ENCODE peak calls at places on chromosomes 7 and 10, in five cellular contexts. V is psoas muscle, Q is body of pancreas, X is neural crest cell, F is fibroblast of mammary gland. G is an unnamed sample.

GRCh38 chr7:85068796-85069195 is 118.1 kb downstream of the SEMA3D start:
- DNase-seq in V (no peak), F (peak; percentile 90), Q (no peak), X (no peak), G (peak; percentile 30)

GRCh38 chr7:2979276-2979675 is 64.4 kb downstream of the CARD11 start:
- DNase-seq in V (no peak), X (no peak), F (no peak), Q (no peak), G (no peak)

GRCh38 chr10:1620803-1621202 is 116.5 kb downstream of the ADARB2 start:
- DNase-seq in V (no peak), F (no peak), Q (no peak), X (no peak), G (peak; percentile 9)

GRCh38 chr7:100351657-100352058 is 6.3 kb upstream of the PILRB start:
- DNase-seq in X (no peak), V (no peak), F (no peak), Q (no peak), G (no peak)

GRCh38 chr7:23404546-23405239 is 65.6 kb downstream of the IGF2BP3 start:
- DNase-seq in X (no peak), V (no peak), Q (no peak), F (no peak), G (no peak)

GRCh38 chr7:108188724-108189123 is 58.6 kb upstream of the LAMB4 start:
- DNase-seq in Q (no peak), V (no peak), X (no peak), F (no peak), G (no peak)

GRCh38 chr10:45491061-45491460 is 117.0 kb downstream of the ALOX5 start:
- DNase-seq in X (no peak), F (no peak), Q (no peak), V (no peak), G (no peak)

GRCh38 chr7:919114-919442 is 35.4 kb downstream of the ADAP1 start:
- DNase-seq in F (no peak), V (no peak), Q (peak; percentile 9), X (no peak), G (no peak)

GRCh38 chr7:151389096-151389767 is 20.6 kb downstream of the WDR86 start:
- DNase-seq in F (no peak), X (no peak), Q (no peak), V (no peak), G (no peak)

GRCh38 chr10:77248104-77248503 is 389.5 kb downstream of the KCNMA1 start:
- DNase-seq in V (no peak), F (no peak), X (no peak), Q (no peak), G (no peak)

GRCh38 chr7:141992154-141992553 is 3.5 kb upstream of the MGAM start:
- DNase-seq in Q (no peak), F (peak; percentile 8), V (no peak), X (no peak), G (no peak)

GRCh38 chr7:64371116-64371515 is 57.4 kb downstream of the ZNF736 start:
- DNase-seq in V (no peak), X (no peak), Q (no peak), F (no peak), G (no peak)

DNA sequence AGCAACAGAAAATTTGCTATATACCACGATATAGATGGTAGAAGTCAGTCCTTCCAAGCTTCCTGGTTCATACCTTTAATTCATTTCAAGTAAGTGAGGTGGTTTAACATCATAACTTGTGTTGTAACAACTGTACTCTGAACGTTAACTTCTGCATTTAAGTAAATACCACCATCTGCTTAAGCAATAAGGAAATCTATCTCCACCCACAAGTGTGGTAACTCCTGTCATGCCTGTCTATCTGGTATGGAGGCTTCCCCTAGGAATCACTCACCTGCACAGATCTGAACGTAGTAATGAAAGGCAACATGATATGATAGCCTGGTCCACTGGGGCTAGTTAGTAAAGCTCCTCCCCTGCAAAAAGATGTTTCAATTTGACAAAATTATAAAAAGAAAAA is 2.3 kb downstream of the ERLIN1 start:
- DNase-seq in V (no peak), F (peak; percentile 44), X (no peak), Q (no peak), G (peak; percentile 63)
- TF ChIP-seq CTCF in V (no peak), F (no peak), X (no peak), Q (no peak), G (no peak)

GRCh38 chr10:66218258-66218657 is 707.6 kb upstream of the LRRTM3 start:
- DNase-seq in X (no peak), Q (no peak), F (no peak), V (no peak), G (no peak)
- TF ChIP-seq CTCF in X (no peak), Q (no peak), F (no peak), V (no peak), G (no peak)

GRCh38 chr10:34817054-34817453 is 2.0 kb upstream of the PARD3 start:
- DNase-seq in F (no peak), V (no peak), X (no peak), Q (no peak), G (no peak)

GRCh38 chr10:34817586-34817985 is 2.5 kb upstream of the PARD3 start:
- DNase-seq in F (no peak), X (no peak), Q (no peak), V (no peak), G (no peak)

GRCh38 chr10:34815174-34816066 is at the start of gene PARD3:
- DNase-seq in Q (peak; percentile 73), X (peak; percentile 54), F (peak; percentile 38), V (peak; percentile 75), G (peak; percentile 42)

GRCh38 chr10:34814228-34815173 is 595 bp downstream of the PARD3 start:
- DNase-seq in V (peak; percentile 48), X (peak; percentile 46), Q (peak; percentile 57), F (no peak), G (peak; percentile 33)

DNA sequence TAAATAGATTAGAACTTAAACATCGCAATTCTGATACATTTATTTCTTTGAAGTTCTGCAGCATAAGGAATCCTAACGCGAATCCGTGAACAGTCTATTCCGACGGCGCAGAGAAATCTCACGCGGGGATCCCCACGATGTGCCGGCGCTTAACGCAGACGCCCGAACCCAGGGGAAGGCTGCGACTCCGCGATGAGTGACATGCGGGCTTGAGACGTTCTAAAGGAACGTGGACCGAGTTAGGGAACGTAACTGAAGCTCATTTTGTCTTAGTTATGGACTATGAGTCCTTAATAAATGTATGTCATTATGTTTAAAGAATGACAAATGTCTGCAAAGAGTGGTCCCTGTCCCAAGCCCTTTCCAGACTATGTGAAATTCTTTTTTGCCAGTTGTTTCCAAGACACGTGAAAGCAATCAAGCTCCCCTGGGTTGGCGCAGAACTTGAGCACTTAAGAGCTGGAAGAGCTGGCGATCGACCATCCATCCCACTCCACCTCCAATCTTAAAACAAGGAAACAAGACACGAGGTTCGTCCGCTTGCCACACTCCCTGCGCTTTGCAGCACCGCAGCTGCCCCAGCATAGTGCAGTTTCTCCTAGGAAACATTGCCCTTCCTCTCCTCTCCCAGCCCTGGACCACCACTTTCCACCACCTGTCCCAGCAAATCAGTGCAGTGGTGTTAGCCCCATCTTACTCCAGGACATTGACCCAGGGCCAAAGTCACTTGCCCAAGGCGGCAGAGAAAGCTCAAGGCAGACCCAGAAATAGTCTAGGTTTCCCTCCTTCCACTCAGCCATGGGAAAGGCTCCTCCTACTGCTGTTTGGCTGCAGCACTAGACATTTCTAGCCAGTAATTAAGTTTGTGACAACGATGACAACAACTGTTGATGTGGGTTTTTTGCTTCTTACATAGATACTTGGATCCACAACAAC is 1.2 kb upstream of the PARD3 start:
- DNase-seq in Q (no peak), V (no peak), X (peak; percentile 16), F (peak; percentile 39), G (no peak)
- TF ChIP-seq CTCF in Q (no peak), V (no peak), X (no peak), F (peak; percentile 8), G (no peak)

GRCh38 chr7:77248154-77248553 is 48.5 kb upstream of the FGL2 start:
- DNase-seq in V (no peak), X (no peak), Q (no peak), F (no peak), G (no peak)

GRCh38 chr7:77245015-77245755 is 45.6 kb upstream of the FGL2 start:
- DNase-seq in V (peak; percentile 28), Q (no peak), X (no peak), F (peak; percentile 32), G (no peak)

GRCh38 chr7:77244222-77244934 is 44.8 kb upstream of the FGL2 start:
- DNase-seq in Q (no peak), V (no peak), F (peak; percentile 12), X (no peak), G (no peak)

GRCh38 chr7:77246031-77246430 is 46.4 kb upstream of the FGL2 start:
- DNase-seq in F (no peak), X (no peak), Q (no peak), V (no peak), G (no peak)

GRCh38 chr7:77247206-77247850 is 47.7 kb upstream of the FGL2 start:
- DNase-seq in V (peak; percentile 43), Q (peak; percentile 85), F (peak; percentile 82), X (peak; percentile 85), G (peak; percentile 74)
- TF ChIP-seq CTCF in V (peak; percentile 70), Q (peak; percentile 84), F (peak; percentile 89), X (peak; percentile 92), G (peak; percentile 79)